ENCODE peak calls at places on chromosome 14, in four cellular contexts. L is DMS53, O is WTC11, J is C1 segment of cervical spinal cord. C is an unnamed sample.

GRCh38 chr14:103626150-103626850 is 2.7 kb upstream of the KLC1 start:
- DNase-seq in L (peak), O (no peak), J (no peak), C (no peak)

GRCh38 chr14:99550387-99550992 is 53.5 kb downstream of the CCDC85C start:
- DNase-seq in L (no peak), O (no peak), J (no peak), C (no peak)

GRCh38 chr14:103882503-103883262 is 35.3 kb upstream of the PPP1R13B start:
- DNase-seq in L (no peak), O (no peak), J (no peak), C (no peak)

GRCh38 chr14:95265106-95266094 is 54.3 kb downstream of the CLMN start:
- DNase-seq in L (peak), O (no peak), J (no peak), C (no peak)

GRCh38 chr14:75578786-75579781 is 664 bp downstream of the FLVCR2 start:
- DNase-seq in L (peak), O (peak), J (no peak), C (no peak)

GRCh38 chr14:31388687-31389413 is 31.5 kb downstream of the HEATR5A start:
- DNase-seq in L (no peak), O (no peak), J (no peak), C (no peak)

GRCh38 chr14:100529561-100530031 is 57.6 kb downstream of the BEGAIN start:
- DNase-seq in L (no peak), O (peak), J (no peak), C (no peak)

GRCh38 chr14:102317564-102318248 is 1.8 kb upstream of the ZNF839 start:
- DNase-seq in L (peak), O (no peak), J (no peak), C (no peak)

GRCh38 chr14:87199371-87199770 is 793.6 kb downstream of the GALC start:
- DNase-seq in L (no peak), O (no peak), J (no peak), C (no peak)

GRCh38 chr14:73457935-73458218 is 469 bp downstream of the NUMB start:
- DNase-seq in L (peak), O (peak), J (no peak), C (no peak)

GRCh38 chr14:52111583-52111982 is 42.7 kb upstream of the NID2 start:
- DNase-seq in L (peak), O (no peak), J (no peak), C (no peak)

GRCh38 chr14:79708991-79709390 is 502.3 kb downstream of the DIO2 start:
- DNase-seq in L (peak), O (no peak), J (no peak), C (no peak)

GRCh38 chr14:105855246-105855892 is 329.0 kb downstream of the TMEM121 start:
- DNase-seq in L (no peak), O (no peak), J (no peak), C (no peak)

GRCh38 chr14:22627506-22628263 is 16.5 kb downstream of the OR6J1 start:
- DNase-seq in L (no peak), O (no peak), J (no peak), C (no peak)

GRCh38 chr14:105093426-105094192 is 28.4 kb upstream of the GPR132 start:
- DNase-seq in L (peak), O (peak), J (no peak), C (peak)

GRCh38 chr14:27148143-27148542 is 550.3 kb upstream of the NOVA1 start:
- DNase-seq in L (no peak), O (no peak), J (no peak), C (no peak)

GRCh38 chr14:99575043-99576023 is 28.7 kb downstream of the CCDC85C start:
- DNase-seq in L (peak), O (no peak), J (no peak), C (no peak)

GRCh38 chr14:59377991-59378720 is 87.0 kb downstream of the GPR135 start:
- DNase-seq in L (no peak), O (no peak), J (no peak), C (no peak)